ENCODE peak calls at places on chromosomes 11 and 22, in four cellular contexts. V is ovary, O is body of pancreas, M is Peyer's patch. L is an unnamed sample. For H3K4me1, the result is how much of the 10 kb centered on the place peaks cover.

GRCh38 chr22:43186272-43187170 is at the start of gene TTLL12:
- DNase-seq in M (peak), O (peak), V (peak), L (peak)

GRCh38 chr11:60873533-60873932 is 6.2 kb downstream of the ZP1 start:
- DNase-seq in M (no peak), O (no peak), V (no peak), L (no peak)

GRCh38 chr11:70619591-70619990 is 221.3 kb downstream of the CTTN start:
- DNase-seq in M (no peak), V (no peak), O (no peak), L (no peak)

GRCh38 chr11:9142732-9143131 is 51.3 kb upstream of the SCUBE2 start:
- DNase-seq in M (no peak), O (no peak), V (no peak), L (peak)

GRCh38 chr11:134536677-134537076 is 124.6 kb upstream of the B3GAT1 start:
- DNase-seq in O (no peak), V (no peak), M (no peak), L (peak)

GRCh38 chr11:110471315-110471714 is 41.6 kb downstream of the FDX1 start:
- DNase-seq in V (no peak), O (no peak), M (no peak), L (no peak)

GRCh38 chr22:20243545-20244249 is 24.4 kb downstream of the RTN4R start:
- DNase-seq in V (peak), O (peak), M (peak), L (peak)

GRCh38 chr11:63880031-63880841 is 36.7 kb downstream of the RCOR2 start:
- DNase-seq in M (no peak), O (no peak), V (no peak), L (no peak)

GRCh38 chr11:111561801-111562325 is 21.3 kb downstream of the LAYN start:
- DNase-seq in V (no peak), M (no peak), O (no peak), L (no peak)

GRCh38 chr11:49208006-49208721 is at the start of gene FOLH1:
- DNase-seq in M (no peak), O (peak), V (peak), L (no peak)

GRCh38 chr11:18748766-18749375 is 22.9 kb upstream of the IGSF22 start:
- DNase-seq in M (no peak), V (no peak), O (no peak), L (peak)

GRCh38 chr11:83192846-83193245 is 666 bp upstream of the ANKRD42 start:
- DNase-seq in V (no peak), O (no peak), M (no peak), L (no peak)

GRCh38 chr11:57513911-57514537 is 1.5 kb downstream of the SLC43A1 start:
- DNase-seq in O (peak), M (peak), V (peak), L (peak)

GRCh38 chr11:132681971-132682370 is 850.3 kb downstream of the OPCML start:
- DNase-seq in V (no peak), M (no peak), O (no peak), L (no peak)

GRCh38 chr11:28730336-28730735 is 622.1 kb downstream of the METTL15 start:
- DNase-seq in M (no peak), O (no peak), V (no peak), L (no peak)

GRCh38 chr11:34308049-34308692 is 49.6 kb downstream of the ABTB2 start:
- DNase-seq in O (no peak), V (no peak), M (no peak), L (no peak)

GRCh38 chr11:46679252-46680163 is 20.9 kb downstream of the ARHGAP1 start:
- DNase-seq in V (no peak), O (peak), M (no peak), L (no peak)

GRCh38 chr22:47232197-47232596 is 469.7 kb downstream of the TBC1D22A start:
- DNase-seq in M (peak), O (no peak), V (no peak), L (no peak)

GRCh38 chr11:65298655-65299179 is 15.9 kb upstream of the CDC42EP2 start:
- DNase-seq in V (peak), O (peak), M (no peak), L (peak)
- H3K4me1 ChIP-seq in V (under half), O (under half), M (under half), L (under half)

GRCh38 chr11:32831241-32831640 is 1.5 kb downstream of the PRRG4 start:
- DNase-seq in O (no peak), V (no peak), M (no peak), L (no peak)

GRCh38 chr11:32830413-32830738 is 649 bp downstream of the PRRG4 start:
- DNase-seq in V (no peak), O (peak), M (no peak), L (no peak)

GRCh38 chr11:32830796-32831195 is 1.1 kb downstream of the PRRG4 start:
- DNase-seq in O (no peak), V (no peak), M (no peak), L (no peak)

GRCh38 chr11:32829157-32829679 is 509 bp upstream of the PRRG4 start:
- DNase-seq in O (no peak), V (no peak), M (no peak), L (no peak)

GRCh38 chr11:32829680-32830412 is at the start of gene PRRG4:
- DNase-seq in M (no peak), O (peak), V (no peak), L (peak)
- TF ChIP-seq POLR2A in M (peak), O (peak), V (no peak), L (no peak)

GRCh38 chr11:12131943-12132789 is 21.8 kb downstream of the MICAL2 start:
- DNase-seq in M (no peak), O (no peak), V (no peak), L (no peak)
- H3K4me1 ChIP-seq in M (under half), O (under half), V (under half), L (under half)

GRCh38 chr22:36463783-36464184 is 17.7 kb downstream of the TXN2 start:
- DNase-seq in M (no peak), O (no peak), V (no peak), L (peak)

GRCh38 chr22:36464715-36465231 is 16.7 kb downstream of the TXN2 start:
- DNase-seq in V (no peak), O (peak), M (no peak), L (no peak)

GRCh38 chr22:36466258-36466657 is 15.2 kb downstream of the TXN2 start:
- DNase-seq in V (no peak), O (no peak), M (no peak), L (no peak)

GRCh38 chr22:36467042-36467810 is 14.2 kb downstream of the TXN2 start:
- DNase-seq in V (peak), M (no peak), O (peak), L (no peak)

GRCh38 chr22:36465232-36466021 is 16.0 kb downstream of the TXN2 start:
- DNase-seq in O (peak), V (peak), M (no peak), L (peak)
- TF ChIP-seq POLR2A in O (peak), V (no peak), M (no peak), L (no peak)

DNA sequence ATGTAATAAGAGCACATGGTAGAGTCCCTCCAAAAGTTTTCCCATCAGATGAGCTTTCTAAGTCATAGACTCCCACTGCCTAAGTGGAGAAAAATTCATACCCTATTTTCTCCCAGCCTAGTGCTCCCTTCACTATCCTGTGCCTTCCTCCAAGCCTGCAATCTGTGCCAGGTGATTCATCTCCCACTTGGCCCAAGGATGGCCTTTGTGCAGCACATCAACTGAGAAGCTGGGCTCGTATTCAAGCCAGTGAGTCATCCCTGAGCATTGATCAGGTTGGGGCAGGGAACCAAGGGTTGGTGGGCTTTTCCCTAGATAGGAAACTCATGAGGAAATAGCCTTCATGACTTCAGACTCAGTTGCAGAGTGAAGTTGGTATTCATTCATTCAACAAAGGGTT is 64.6 kb downstream of the PANX1 start:
- DNase-seq in V (no peak), O (no peak), M (no peak), L (peak)
- H3K4me1 ChIP-seq in V (under half), O (under half), M (under half), L (under half)

GRCh38 chr22:21569459-21570161 is 2.1 kb downstream of the UBE2L3 start:
- DNase-seq in M (no peak), O (no peak), V (no peak), L (no peak)

GRCh38 chr22:21570398-21570797 is 2.9 kb downstream of the UBE2L3 start:
- DNase-seq in O (no peak), M (no peak), V (no peak), L (no peak)

GRCh38 chr22:21568207-21569075 is 927 bp downstream of the UBE2L3 start:
- DNase-seq in M (no peak), V (no peak), O (peak), L (peak)

GRCh38 chr22:21564411-21564810 is 3.1 kb upstream of the UBE2L3 start:
- DNase-seq in O (no peak), V (no peak), M (no peak), L (no peak)

DNA sequence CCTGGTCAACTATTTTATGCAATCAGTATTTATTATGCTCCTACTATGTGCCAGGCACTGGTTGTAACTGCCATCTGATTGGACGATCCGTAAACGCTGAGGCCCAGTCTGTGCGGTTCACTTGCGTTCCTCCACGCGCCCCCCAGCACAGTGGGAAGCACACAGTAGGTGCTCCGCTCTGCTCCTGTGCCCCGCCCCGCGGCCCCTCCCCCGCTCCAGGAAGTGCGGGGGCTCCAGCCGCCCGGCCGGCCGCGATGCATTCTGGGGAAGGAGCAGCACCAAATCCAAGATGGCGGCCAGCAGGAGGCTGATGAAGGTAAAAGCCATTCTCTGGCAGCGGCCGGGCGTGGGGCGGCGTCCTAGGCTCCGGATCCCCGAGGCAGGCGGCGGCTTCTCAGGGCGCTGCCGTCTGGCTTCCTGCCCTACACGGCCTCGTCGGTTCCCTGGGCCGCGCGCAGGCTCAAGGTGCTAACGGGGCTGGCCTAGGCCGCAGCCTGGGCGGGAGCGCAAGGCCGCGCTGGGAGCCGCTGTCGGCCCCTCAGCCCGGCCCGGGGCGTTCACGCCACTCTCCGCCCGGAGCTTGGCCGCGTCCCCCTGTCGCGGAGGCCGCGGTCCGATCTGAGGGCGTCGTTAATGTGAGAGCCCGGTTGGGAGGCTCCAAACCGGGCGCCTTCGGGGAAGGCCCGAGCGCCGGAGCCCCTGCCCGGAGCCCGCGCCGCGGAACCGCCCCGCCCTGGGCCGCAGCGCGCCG is at the start of gene UBE2L3:
- DNase-seq in O (peak), M (peak), V (peak), L (peak)
- TF ChIP-seq POLR2A in O (peak), M (peak), V (peak), L (no peak)

DNA sequence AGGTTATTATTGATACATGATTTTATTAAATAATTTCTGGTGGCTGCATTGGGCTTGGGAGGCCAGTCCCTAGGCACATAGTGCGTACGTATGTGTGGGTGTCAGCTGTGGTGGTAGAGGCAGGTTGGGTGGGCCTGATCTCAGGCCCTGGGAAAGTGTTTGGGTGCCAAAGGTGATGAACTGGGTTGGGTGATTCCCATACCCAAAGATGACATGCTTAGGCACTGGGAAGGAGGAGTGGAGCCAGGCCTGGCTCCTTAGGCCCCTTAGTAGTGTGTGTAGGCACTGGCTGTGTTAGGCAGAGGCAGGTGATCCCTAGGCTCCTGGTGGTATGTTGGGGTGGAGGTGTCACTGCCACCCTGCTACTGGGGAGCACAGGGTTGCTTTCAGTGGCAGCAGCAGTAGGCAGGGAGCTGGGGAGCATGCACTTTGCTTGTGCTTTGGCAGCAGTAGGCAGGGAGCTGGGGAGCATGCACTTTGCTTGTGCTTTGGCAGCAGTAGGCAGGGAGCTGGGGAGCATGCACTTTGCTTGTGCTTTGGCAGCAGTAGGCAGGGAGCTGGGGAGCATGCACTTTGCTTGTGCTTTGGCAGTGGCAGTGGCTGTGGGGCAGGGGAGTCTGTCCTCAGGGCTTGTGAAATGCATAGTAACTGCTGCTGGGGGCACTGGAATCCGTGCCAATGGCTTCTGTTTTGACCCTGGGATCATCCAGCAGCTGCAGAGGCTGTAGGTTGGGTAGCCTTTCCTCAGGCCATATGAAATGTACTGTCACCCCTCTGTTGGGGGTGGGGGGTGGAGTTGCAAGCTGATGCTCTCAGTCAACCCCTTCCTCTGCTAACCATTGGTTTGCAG is 84.4 kb downstream of the RRM1 start:
- DNase-seq in V (no peak), M (no peak), O (no peak), L (no peak)
- H3K4me1 ChIP-seq in V (under half), M (under half), O (under half), L (under half)

L was measured in adrenal gland.